ENCODE peak calls at places on chromosomes 7 and 10, in eight cellular contexts. One of them, this sample, is unnamed.

GRCh38 chr7:128417071-128417470 is 7.3 kb upstream of the IMPDH1 start:
- DNase-seq in activated CD4-positive, CD25-positive, alpha-beta regulatory T cell: no peak
- DNase-seq in posterior cingulate gyrus: no peak
- DNase-seq in heart left ventricle: no peak
- DNase-seq in activated T-cell treated with anti-CD3 and anti-CD28 coated beads, Interleukin-2, amount 50 U/mL, for 1 hour: no peak
- DNase-seq in SW480: no peak
- DNase-seq in PC-9: no peak
- DNase-seq in WERI-Rb-1: no peak
- DNase-seq in this sample: no peak

GRCh38 chr10:89129850-89130396 is 77.2 kb downstream of the CH25H start:
- DNase-seq in activated CD4-positive, CD25-positive, alpha-beta regulatory T cell: no peak
- DNase-seq in WERI-Rb-1: no peak
- DNase-seq in PC-9: no peak
- DNase-seq in heart left ventricle: peak
- DNase-seq in posterior cingulate gyrus: no peak
- DNase-seq in SW480: no peak
- DNase-seq in activated T-cell treated with anti-CD3 and anti-CD28 coated beads, Interleukin-2, amount 50 U/mL, for 1 hour: no peak
- DNase-seq in this sample: no peak

GRCh38 chr10:131779661-131780394 is 121.0 kb upstream of the PPP2R2D start:
- DNase-seq in WERI-Rb-1: no peak
- DNase-seq in posterior cingulate gyrus: no peak
- DNase-seq in PC-9: no peak
- DNase-seq in heart left ventricle: no peak
- DNase-seq in activated CD4-positive, CD25-positive, alpha-beta regulatory T cell: no peak
- DNase-seq in SW480: no peak
- DNase-seq in activated T-cell treated with anti-CD3 and anti-CD28 coated beads, Interleukin-2, amount 50 U/mL, for 1 hour: no peak
- DNase-seq in this sample: no peak

GRCh38 chr7:78514653-78515052 is 716.1 kb downstream of the PHTF2 start:
- DNase-seq in SW480: no peak
- DNase-seq in PC-9: no peak
- DNase-seq in activated T-cell treated with anti-CD3 and anti-CD28 coated beads, Interleukin-2, amount 50 U/mL, for 1 hour: no peak
- DNase-seq in activated CD4-positive, CD25-positive, alpha-beta regulatory T cell: no peak
- DNase-seq in heart left ventricle: no peak
- DNase-seq in posterior cingulate gyrus: peak
- DNase-seq in WERI-Rb-1: no peak
- DNase-seq in this sample: no peak

GRCh38 chr7:47361746-47362215 is 220.1 kb downstream of the TNS3 start:
- DNase-seq in SW480: peak
- DNase-seq in heart left ventricle: peak
- DNase-seq in posterior cingulate gyrus: no peak
- DNase-seq in WERI-Rb-1: no peak
- DNase-seq in PC-9: peak
- DNase-seq in activated CD4-positive, CD25-positive, alpha-beta regulatory T cell: no peak
- DNase-seq in activated T-cell treated with anti-CD3 and anti-CD28 coated beads, Interleukin-2, amount 50 U/mL, for 1 hour: no peak
- DNase-seq in this sample: no peak

GRCh38 chr7:37419496-37419895 is 29.2 kb downstream of the ELMO1 start:
- DNase-seq in activated T-cell treated with anti-CD3 and anti-CD28 coated beads, Interleukin-2, amount 50 U/mL, for 1 hour: no peak
- DNase-seq in posterior cingulate gyrus: no peak
- DNase-seq in WERI-Rb-1: no peak
- DNase-seq in activated CD4-positive, CD25-positive, alpha-beta regulatory T cell: no peak
- DNase-seq in heart left ventricle: no peak
- DNase-seq in PC-9: no peak
- DNase-seq in SW480: no peak
- DNase-seq in this sample: no peak

GRCh38 chr7:88455696-88456095 is 149.0 kb upstream of the STEAP4 start:
- DNase-seq in WERI-Rb-1: no peak
- DNase-seq in posterior cingulate gyrus: no peak
- DNase-seq in activated T-cell treated with anti-CD3 and anti-CD28 coated beads, Interleukin-2, amount 50 U/mL, for 1 hour: no peak
- DNase-seq in activated CD4-positive, CD25-positive, alpha-beta regulatory T cell: no peak
- DNase-seq in heart left ventricle: no peak
- DNase-seq in PC-9: peak
- DNase-seq in SW480: no peak
- DNase-seq in this sample: no peak

GRCh38 chr7:98638853-98639252 is 21.8 kb downstream of the NPTX2 start:
- DNase-seq in activated CD4-positive, CD25-positive, alpha-beta regulatory T cell: no peak
- DNase-seq in activated T-cell treated with anti-CD3 and anti-CD28 coated beads, Interleukin-2, amount 50 U/mL, for 1 hour: no peak
- DNase-seq in heart left ventricle: no peak
- DNase-seq in SW480: no peak
- DNase-seq in PC-9: no peak
- DNase-seq in WERI-Rb-1: no peak
- DNase-seq in posterior cingulate gyrus: no peak
- DNase-seq in this sample: no peak

This sample was measured in NCI-H524 treated with DMSO at 0.1 percent for 48 hours.